ENCODE peak calls at places on chromosomes 6 and 20, in six cellular contexts. B, S, X, K, I and A are unnamed samples.
A peak's percentile ranks its signal among the peaks of the same experiment; 100 is the strongest.

GRCh38 chr6:167758309-167759023 is 68.2 kb upstream of the AFDN start:
- DNase-seq in S (no peak), I (no peak), K (no peak), X (no peak), B (no peak), A (no peak)

GRCh38 chr6:167141667-167142432 is 15.9 kb downstream of the GPR31 start:
- DNase-seq in K (peak; percentile 61), S (peak; percentile 74), X (peak; percentile 47), B (peak; percentile 56), I (no peak), A (no peak)

GRCh38 chr6:88220493-88220892 is 54.3 kb upstream of the CNR1 start:
- DNase-seq in B (no peak), I (no peak), K (no peak), S (peak; percentile 8), X (peak; percentile 14), A (peak; percentile 0)

GRCh38 chr6:154039231-154039842 is at the start of gene OPRM1:
- DNase-seq in S (peak; percentile 22), I (no peak), B (peak; percentile 77), X (peak; percentile 44), K (peak; percentile 63), A (peak; percentile 4)

GRCh38 chr6:53647437-53648094 is 18.0 kb downstream of the KLHL31 start:
- DNase-seq in X (no peak), S (peak; percentile 59), I (no peak), K (no peak), B (no peak), A (no peak)

GRCh38 chr20:45343867-45344721 is 4.1 kb downstream of the SDC4 start:
- DNase-seq in I (peak; percentile 86), S (no peak), B (no peak), X (peak; percentile 91), K (no peak), A (peak; percentile 90)

GRCh38 chr6:151679081-151679480 is 128.4 kb upstream of the ESR1 start:
- DNase-seq in B (no peak), K (no peak), I (peak; percentile 88), S (no peak), X (peak; percentile 54), A (peak; percentile 44)

GRCh38 chr20:53141651-53142050 is 169.5 kb downstream of the TSHZ2 start:
- DNase-seq in S (no peak), B (no peak), I (no peak), K (no peak), X (peak; percentile 8), A (peak; percentile 46)

GRCh38 chr6:144149894-144150672 is at the start of gene STX11:
- DNase-seq in S (peak; percentile 90), K (peak; percentile 52), I (peak; percentile 25), B (peak; percentile 75), X (peak; percentile 39), A (peak; percentile 22)

GRCh38 chr6:17450825-17451224 is 57.4 kb downstream of the CAP2 start:
- DNase-seq in X (no peak), B (no peak), K (no peak), I (no peak), S (no peak), A (no peak)

DNA sequence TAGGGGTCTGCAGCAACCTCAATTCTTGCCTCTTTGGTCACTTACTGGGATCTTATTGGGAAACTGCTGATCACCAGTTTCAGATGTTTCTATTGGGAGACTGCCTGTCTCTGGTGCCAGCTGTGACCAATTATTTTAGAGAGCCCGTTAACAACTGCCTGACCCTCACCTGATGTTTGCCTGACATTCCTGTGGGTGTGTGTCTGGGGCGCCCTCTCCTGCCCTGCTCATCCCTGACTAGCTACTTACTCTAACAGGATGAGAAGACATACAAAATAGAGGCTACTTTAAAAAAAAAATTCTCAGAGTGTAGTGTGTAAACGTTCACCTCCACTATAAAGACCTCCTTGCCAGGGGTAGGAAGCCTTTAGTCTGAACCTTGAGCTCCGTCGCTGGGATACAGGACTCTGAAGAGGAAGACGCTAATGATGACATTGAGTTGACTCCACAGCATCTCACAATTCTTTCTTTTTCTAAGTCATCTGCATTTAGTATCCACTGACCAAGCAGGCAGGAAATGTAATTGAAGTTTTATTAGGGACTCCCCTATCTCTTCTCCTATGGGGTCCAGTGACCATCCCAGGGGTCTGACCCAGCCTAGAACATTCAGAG is 54.6 kb upstream of the DDR1 start:
- DNase-seq in K (no peak), X (no peak), I (no peak), B (no peak), S (no peak), A (no peak)
- H3K4me3 ChIP-seq in K (no peak overlapping the region), X (no peak overlapping the region), I (no peak overlapping the region), B (no peak overlapping the region), S (no peak overlapping the region), A (no peak overlapping the region)

DNA sequence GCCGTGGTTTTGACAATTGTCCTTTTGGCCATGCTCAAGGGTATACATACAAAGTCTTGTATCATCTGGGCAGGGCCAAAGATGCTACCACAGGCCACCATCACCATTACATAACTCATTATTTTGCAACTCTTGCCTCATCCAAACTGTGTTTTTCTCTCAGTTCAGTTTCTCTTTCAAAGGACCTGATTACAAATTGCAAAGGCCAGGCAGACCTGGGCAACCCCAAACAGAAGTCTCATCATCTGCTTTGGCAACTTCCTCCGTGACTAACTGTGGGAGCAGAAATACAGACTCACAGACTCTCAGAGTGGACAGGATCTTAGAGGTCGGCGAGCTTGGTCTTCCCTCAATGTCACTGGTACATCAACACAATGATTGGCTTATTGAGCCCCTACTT is 117.8 kb upstream of the NEDD9 start:
- DNase-seq in K (no peak), B (no peak), X (peak; percentile 29), I (peak; percentile 59), S (no peak), A (no peak)
- H3K4me3 ChIP-seq in K (no peak overlapping the region), B (no peak overlapping the region), X (no peak overlapping the region), I (no peak overlapping the region), S (no peak overlapping the region), A (no peak overlapping the region)

DNA sequence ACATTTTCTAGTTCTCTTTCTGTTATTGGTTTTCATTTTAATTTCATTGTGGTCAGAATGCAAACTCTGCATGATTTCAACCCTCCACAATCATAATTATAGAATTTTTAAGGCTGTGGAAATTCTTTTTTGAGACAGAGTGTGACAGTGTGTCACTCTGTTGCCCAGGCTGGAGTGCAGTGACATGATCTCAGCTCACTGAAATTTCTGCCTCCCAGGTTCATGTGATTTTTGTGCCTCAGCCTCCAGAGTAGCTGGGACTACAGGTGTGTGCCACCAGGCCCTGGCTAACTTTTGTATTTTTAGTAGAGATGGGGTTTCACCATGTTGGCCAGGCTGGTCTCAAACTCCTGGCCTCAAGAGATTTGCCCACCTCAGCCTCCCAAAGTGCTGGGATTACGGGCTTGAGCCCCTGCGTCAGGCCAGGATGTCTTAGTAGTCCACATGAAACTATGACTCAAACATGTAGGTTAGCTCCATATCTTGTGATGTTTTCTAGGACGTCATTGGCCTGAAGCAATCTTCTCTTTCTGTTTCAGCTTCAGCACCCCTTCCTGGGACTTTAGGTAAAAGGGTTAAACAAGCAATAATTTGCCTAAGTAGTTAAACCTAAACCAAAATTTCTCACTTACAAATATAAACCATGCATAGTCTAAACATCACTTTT is 47.4 kb upstream of the SAMD3 start:
- DNase-seq in K (no peak), B (no peak), X (no peak), S (peak; percentile 87), I (no peak), A (no peak)
- H3K4me3 ChIP-seq in K (no peak overlapping the region), B (no peak overlapping the region), X (no peak overlapping the region), S (peak overlapping the region; percentile 6), I (no peak overlapping the region), A (no peak overlapping the region)

DNA sequence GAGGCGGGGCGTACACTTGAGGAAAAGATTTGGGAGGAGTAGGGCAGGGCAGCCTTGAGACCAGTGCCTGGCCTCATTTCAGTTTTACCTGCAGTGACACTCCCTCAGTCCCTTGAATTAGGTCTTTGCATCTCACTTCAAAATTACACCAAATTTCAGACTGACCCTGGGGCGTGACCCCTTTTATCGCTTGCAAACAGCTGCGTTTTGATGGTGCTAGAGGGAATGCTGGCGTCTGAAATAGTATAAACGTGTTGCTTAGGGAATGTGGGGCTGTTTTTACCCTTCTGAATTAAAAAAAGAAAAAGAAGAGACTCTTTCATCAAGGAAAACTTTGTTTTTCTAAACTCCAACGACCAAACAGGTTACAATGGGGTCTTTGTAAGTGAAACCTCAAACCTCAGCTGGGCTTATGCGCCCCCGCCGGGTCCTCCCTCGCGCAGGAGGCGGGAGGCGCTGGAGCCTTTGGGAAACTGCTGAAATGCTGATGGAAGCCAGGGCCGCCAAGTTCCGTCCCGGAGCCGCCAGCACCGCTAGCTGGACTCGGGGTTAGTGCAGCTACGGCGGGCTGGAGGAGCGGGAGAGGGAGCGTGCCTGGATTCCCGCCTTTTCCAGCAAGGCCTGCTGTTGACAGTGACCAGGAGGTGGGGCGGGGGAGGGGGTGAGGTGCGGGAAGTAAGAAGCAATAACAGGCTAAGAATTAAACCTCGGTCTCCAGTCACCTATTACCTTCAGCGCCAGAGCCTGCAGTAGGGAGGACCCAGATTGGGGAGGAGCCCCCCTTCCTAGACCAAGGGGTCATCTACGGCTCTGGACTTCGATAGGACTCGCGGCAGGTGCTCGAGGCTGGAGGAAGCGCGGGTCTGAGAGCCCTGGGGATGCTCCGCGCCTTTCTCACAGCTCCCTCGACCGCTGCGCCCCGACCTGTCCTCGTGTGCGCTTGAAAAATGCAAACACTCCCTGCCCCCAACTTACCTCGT is 20.7 kb downstream of the COL9A1 start:
- DNase-seq in K (no peak), B (no peak), X (peak; percentile 15), I (no peak), S (no peak), A (no peak)
- H3K4me3 ChIP-seq in K (peak overlapping the region; percentile 56), B (no peak overlapping the region), X (peak overlapping the region; percentile 19), I (no peak overlapping the region), S (no peak overlapping the region), A (no peak overlapping the region)

DNA sequence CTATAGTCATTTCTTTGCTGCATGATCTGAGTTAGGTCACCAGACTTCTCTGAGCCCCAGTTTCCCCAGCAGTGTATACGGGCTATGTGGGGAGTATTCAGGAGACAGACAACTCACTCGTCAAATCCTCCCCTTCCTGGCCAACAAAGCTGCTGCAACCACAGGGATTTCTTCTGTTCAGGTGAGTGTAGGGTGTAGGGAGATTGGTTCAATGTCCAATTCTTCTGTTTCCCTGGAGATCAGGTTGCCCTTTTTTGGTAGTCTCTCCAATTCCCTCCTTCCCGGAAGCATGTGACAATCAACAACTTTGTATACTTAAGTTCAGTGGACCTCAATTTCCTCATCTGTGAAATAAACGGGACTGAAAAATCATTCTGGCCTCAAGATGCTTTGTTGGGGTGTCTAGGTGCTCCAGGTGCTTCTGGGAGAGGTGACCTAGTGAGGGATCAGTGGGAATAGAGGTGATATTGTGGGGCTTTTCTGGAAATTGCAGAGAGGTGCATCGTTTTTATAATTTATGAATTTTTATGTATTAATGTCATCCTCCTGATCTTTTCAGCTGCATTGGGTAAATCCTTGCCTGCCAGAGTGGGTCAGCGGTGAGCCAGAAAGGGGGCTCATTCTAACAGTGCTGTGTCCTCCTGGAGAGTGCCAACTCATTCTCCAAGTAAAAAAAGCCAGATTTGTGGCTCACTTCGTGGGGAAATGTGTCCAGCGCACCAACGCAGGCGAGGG is 594 bp upstream of the CDKN1A start:
- DNase-seq in B (no peak), X (no peak), I (no peak), K (no peak), S (peak; percentile 44), A (peak; percentile 3)
- H3K4me3 ChIP-seq in B (peak overlapping the region; percentile 94), X (peak overlapping the region; percentile 40), I (peak overlapping the region; percentile 43), K (peak overlapping the region; percentile 77), S (peak overlapping the region; percentile 98), A (peak overlapping the region; percentile 82)

GRCh38 chr6:129359811-129360787 is 349.9 kb downstream of the ARHGAP18 start:
- DNase-seq in I (peak; percentile 53), S (no peak), B (no peak), K (no peak), X (no peak), A (no peak)
- H3K4me3 ChIP-seq in I (no peak overlapping the region), S (no peak overlapping the region), B (no peak overlapping the region), K (no peak overlapping the region), X (no peak overlapping the region), A (no peak overlapping the region)